ENCODE peak calls at places on chromosome 21, in four cellular contexts. O, P, I and S are unnamed samples.

GRCh38 chr21:27277122-27277521 is 310.2 kb upstream of the ADAMTS5 start:
- DNase-seq in O (no peak), P (no peak), I (no peak), S (no peak)

GRCh38 chr21:35026617-35027557 is 22.2 kb downstream of the RUNX1 start:
- DNase-seq in O (peak), P (no peak), I (peak), S (no peak)

GRCh38 chr21:34807146-34807880 is 138.5 kb downstream of the CLIC6 start:
- DNase-seq in O (peak), P (no peak), I (peak), S (no peak)

GRCh38 chr21:29660047-29660720 is 279.6 kb downstream of the GRIK1 start:
- DNase-seq in O (no peak), P (no peak), I (no peak), S (no peak)

GRCh38 chr21:31908106-31909031 is 35.5 kb downstream of the HUNK start:
- DNase-seq in O (peak), P (no peak), I (no peak), S (no peak)

GRCh38 chr21:45220714-45221113 is 67.0 kb downstream of the POFUT2 start:
- DNase-seq in O (no peak), P (no peak), I (no peak), S (no peak)

GRCh38 chr21:42107881-42108553 is 36.9 kb downstream of the UMODL1 start:
- DNase-seq in O (peak), P (peak), I (peak), S (peak)

GRCh38 chr21:43626390-43626789 is 32.9 kb downstream of the HSF2BP start:
- DNase-seq in O (no peak), P (no peak), I (no peak), S (no peak)

GRCh38 chr21:37006521-37007291 is at the start of gene RIPPLY3:
- DNase-seq in O (peak), P (peak), I (no peak), S (peak)

GRCh38 chr21:42463861-42464515 is 32.0 kb downstream of the RSPH1 start:
- DNase-seq in O (peak), P (no peak), I (peak), S (peak)

GRCh38 chr21:31893841-31894240 is 21.0 kb downstream of the HUNK start:
- DNase-seq in O (peak), P (no peak), I (no peak), S (no peak)

GRCh38 chr21:34845521-34846213 is 176.9 kb downstream of the CLIC6 start:
- DNase-seq in O (peak), P (peak), I (no peak), S (no peak)

GRCh38 chr21:22342855-22343254 is 1344.6 kb downstream of the NCAM2 start:
- DNase-seq in O (no peak), P (no peak), I (no peak), S (no peak)

GRCh38 chr21:41754481-41754891 is 12.4 kb downstream of the RIPK4 start:
- DNase-seq in O (peak), P (no peak), I (no peak), S (no peak)

GRCh38 chr21:36848875-36849274 is 117.6 kb downstream of the HLCS start:
- DNase-seq in O (no peak), P (no peak), I (no peak), S (no peak)

GRCh38 chr21:40074198-40074597 is 207.0 kb downstream of the PCP4 start:
- DNase-seq in O (no peak), P (no peak), I (no peak), S (no peak)

GRCh38 chr21:45767071-45768006 is 123.8 kb downstream of the PCBP3 start:
- DNase-seq in O (no peak), P (no peak), I (peak), S (no peak)

GRCh38 chr21:45294509-45295291 is 7.0 kb upstream of the POFUT2 start:
- DNase-seq in O (peak), P (no peak), I (no peak), S (no peak)

GRCh38 chr21:16571594-16571993 is 841.8 kb downstream of the USP25 start:
- DNase-seq in O (no peak), P (no peak), I (no peak), S (no peak)

GRCh38 chr21:36700961-36701911 is 2.3 kb downstream of the SIM2 start:
- DNase-seq in O (peak), P (no peak), I (no peak), S (no peak)

GRCh38 chr21:44443291-44443890 is 11.9 kb upstream of the LRRC3 start:
- DNase-seq in O (no peak), P (no peak), I (no peak), S (no peak)

GRCh38 chr21:42672699-42673458 is 19.5 kb downstream of the PDE9A start:
- DNase-seq in O (no peak), P (no peak), I (no peak), S (no peak)

GRCh38 chr21:43211085-43212071 is 42.6 kb downstream of the CRYAA start:
- DNase-seq in O (peak), P (no peak), I (no peak), S (peak)

GRCh38 chr21:14843991-14844390 is 220.8 kb downstream of the NRIP1 start:
- DNase-seq in O (no peak), P (no peak), I (no peak), S (no peak)

GRCh38 chr21:35703704-35704103 is 356.6 kb downstream of the SETD4 start:
- DNase-seq in O (no peak), P (no peak), I (no peak), S (no peak)

GRCh38 chr21:41647806-41648561 is 118.9 kb downstream of the RIPK4 start:
- DNase-seq in O (no peak), P (no peak), I (no peak), S (no peak)

GRCh38 chr21:33070921-33071877 is 1.3 kb downstream of the OLIG1 start:
- DNase-seq in O (peak), P (peak), I (no peak), S (peak)

GRCh38 chr21:44805226-44805625 is 3.6 kb upstream of the UBE2G2 start:
- DNase-seq in O (no peak), P (no peak), I (no peak), S (no peak)

GRCh38 chr21:34732388-34732821 is 63.6 kb downstream of the CLIC6 start:
- DNase-seq in O (no peak), P (no peak), I (no peak), S (no peak)

GRCh38 chr21:16002872-16003466 is 273.2 kb downstream of the USP25 start:
- DNase-seq in O (no peak), P (no peak), I (no peak), S (no peak)

GRCh38 chr21:41947596-41948403 is 6.0 kb downstream of the C2CD2 start:
- DNase-seq in O (no peak), P (no peak), I (no peak), S (peak)

GRCh38 chr21:32747396-32747795 is 19.6 kb upstream of the SYNJ1 start:
- DNase-seq in O (no peak), P (no peak), I (no peak), S (no peak)

GRCh38 chr21:17451364-17451869 is 61.4 kb upstream of the CXADR start:
- DNase-seq in O (no peak), P (no peak), I (no peak), S (no peak)

GRCh38 chr21:42232176-42232825 is 13.4 kb downstream of the ABCG1 start:
- DNase-seq in O (no peak), P (no peak), I (no peak), S (no peak)

GRCh38 chr21:36163780-36164426 is 7.3 kb downstream of the DOP1B start:
- DNase-seq in O (no peak), P (no peak), I (no peak), S (no peak)

GRCh38 chr21:44428281-44428942 is 26.9 kb upstream of the LRRC3 start:
- DNase-seq in O (peak), P (no peak), I (peak), S (peak)

GRCh38 chr21:16519656-16520055 is 789.9 kb downstream of the USP25 start:
- DNase-seq in O (no peak), P (no peak), I (no peak), S (no peak)